ENCODE peak calls at places on chromosomes 6 and 20, in five cellular contexts. O, X, D, S and G are unnamed samples.

GRCh38 chr20:2353231-2353630 is 27.5 kb upstream of the TGM6 start:
- DNase-seq in X (no peak), S (no peak), D (no peak), O (no peak), G (no peak)

GRCh38 chr6:117573006-117573680 is 29.2 kb downstream of the GOPC start:
- DNase-seq in O (no peak), X (no peak), S (no peak), D (no peak), G (no peak)

GRCh38 chr6:141685416-141685815 is 447.3 kb upstream of the GJE1 start:
- DNase-seq in X (peak), S (no peak), D (no peak), O (peak), G (no peak)

GRCh38 chr20:54608978-54609377 is 133.6 kb downstream of the DOK5 start:
- DNase-seq in X (no peak), O (no peak), S (no peak), D (no peak), G (no peak)

GRCh38 chr6:83490177-83490576 is 22.2 kb upstream of the PRSS35 start:
- DNase-seq in S (no peak), X (no peak), O (no peak), D (no peak), G (no peak)

GRCh38 chr6:83071023-83071422 is 3.6 kb downstream of the DOP1A start:
- DNase-seq in D (no peak), S (no peak), O (peak), X (no peak), G (no peak)

GRCh38 chr20:24917797-24918578 is 31.1 kb upstream of the CST7 start:
- DNase-seq in O (peak), S (peak), D (peak), X (peak), G (peak)

GRCh38 chr6:148147431-148147830 is 195.2 kb upstream of the SASH1 start:
- DNase-seq in O (no peak), S (no peak), X (no peak), D (no peak), G (no peak)

GRCh38 chr20:34629904-34630303 is 47.0 kb downstream of the PIGU start:
- DNase-seq in O (no peak), X (no peak), D (no peak), S (no peak), G (no peak)

GRCh38 chr6:4820704-4821276 is 44.6 kb downstream of the CDYL start:
- DNase-seq in S (no peak), D (no peak), O (peak), X (peak), G (no peak)

GRCh38 chr6:74128536-74128935 is 432.5 kb downstream of the CD109 start:
- DNase-seq in O (peak), D (no peak), X (peak), S (no peak), G (peak)

GRCh38 chr6:52801188-52801841 is 2.3 kb downstream of the GSTA1 start:
- DNase-seq in S (no peak), D (no peak), X (no peak), O (no peak), G (no peak)

GRCh38 chr6:7140631-7141366 is 33.0 kb downstream of the RREB1 start:
- DNase-seq in X (peak), O (peak), S (peak), D (peak), G (peak)

GRCh38 chr20:42192321-42192720 is 574.1 kb upstream of the CHD6 start:
- DNase-seq in S (no peak), X (no peak), D (no peak), O (no peak), G (no peak)